ENCODE peak calls at places on chromosomes 4 and X, in seven cellular contexts. One of them, this sample, is unnamed.
A peak's percentile ranks its signal among the peaks of the same experiment; 100 is the strongest.

GRCh38 chrX:17860811-17861495 is at the start of gene RAI2:
- DNase-seq in upper lobe of left lung: peak; percentile 87
- DNase-seq in tibial nerve: peak; percentile 18
- DNase-seq in AG04450: no peak
- DNase-seq in body of pancreas: peak; percentile 64
- DNase-seq in heart left ventricle: peak; percentile 33
- DNase-seq in PC-3: no peak
- DNase-seq in this sample: no peak

GRCh38 chr4:6330384-6330767 is 60.7 kb downstream of the WFS1 start:
- DNase-seq in upper lobe of left lung: no peak
- DNase-seq in tibial nerve: no peak
- DNase-seq in AG04450: no peak
- DNase-seq in body of pancreas: no peak
- DNase-seq in heart left ventricle: no peak
- DNase-seq in PC-3: no peak
- DNase-seq in this sample: no peak

GRCh38 chr4:121454251-121454979 is 73.6 kb upstream of the QRFPR start:
- DNase-seq in upper lobe of left lung: no peak
- DNase-seq in tibial nerve: no peak
- DNase-seq in AG04450: no peak
- DNase-seq in body of pancreas: no peak
- DNase-seq in heart left ventricle: no peak
- DNase-seq in PC-3: no peak
- DNase-seq in this sample: no peak

GRCh38 chr4:72974694-72975487 is 94.6 kb downstream of the COX18 start:
- DNase-seq in upper lobe of left lung: no peak
- DNase-seq in tibial nerve: no peak
- DNase-seq in AG04450: peak; percentile 32
- DNase-seq in body of pancreas: no peak
- DNase-seq in heart left ventricle: no peak
- DNase-seq in PC-3: peak; percentile 56
- DNase-seq in this sample: no peak

GRCh38 chr4:92234393-92235176 is 69.2 kb upstream of the GRID2 start:
- DNase-seq in upper lobe of left lung: no peak
- DNase-seq in tibial nerve: no peak
- DNase-seq in AG04450: peak; percentile 97
- DNase-seq in body of pancreas: no peak
- DNase-seq in heart left ventricle: no peak
- DNase-seq in PC-3: peak; percentile 98
- DNase-seq in this sample: no peak

GRCh38 chrX:133215747-133216146 is 2.4 kb downstream of the TFDP3 start:
- DNase-seq in upper lobe of left lung: no peak
- DNase-seq in tibial nerve: no peak
- DNase-seq in AG04450: no peak
- DNase-seq in body of pancreas: peak; percentile 17
- DNase-seq in heart left ventricle: no peak
- DNase-seq in PC-3: peak; percentile 53
- DNase-seq in this sample: no peak

GRCh38 chrX:39983715-39984114 is 114.0 kb downstream of the BCOR start:
- DNase-seq in upper lobe of left lung: no peak
- DNase-seq in tibial nerve: no peak
- DNase-seq in AG04450: no peak
- DNase-seq in body of pancreas: no peak
- DNase-seq in heart left ventricle: no peak
- DNase-seq in PC-3: no peak
- DNase-seq in this sample: no peak

GRCh38 chrX:139204903-139205667 is 325.5 kb upstream of the F9 start:
- DNase-seq in upper lobe of left lung: peak; percentile 84
- DNase-seq in tibial nerve: no peak
- DNase-seq in AG04450: no peak
- DNase-seq in body of pancreas: peak; percentile 63
- DNase-seq in heart left ventricle: no peak
- DNase-seq in PC-3: peak; percentile 58
- DNase-seq in this sample: no peak

GRCh38 chr4:190014771-190015537 is 12.1 kb downstream of the FRG2 start:
- DNase-seq in upper lobe of left lung: peak; percentile 85
- DNase-seq in tibial nerve: no peak
- DNase-seq in AG04450: no peak
- DNase-seq in body of pancreas: no peak
- DNase-seq in heart left ventricle: no peak
- DNase-seq in PC-3: no peak
- DNase-seq in this sample: no peak

DNA sequence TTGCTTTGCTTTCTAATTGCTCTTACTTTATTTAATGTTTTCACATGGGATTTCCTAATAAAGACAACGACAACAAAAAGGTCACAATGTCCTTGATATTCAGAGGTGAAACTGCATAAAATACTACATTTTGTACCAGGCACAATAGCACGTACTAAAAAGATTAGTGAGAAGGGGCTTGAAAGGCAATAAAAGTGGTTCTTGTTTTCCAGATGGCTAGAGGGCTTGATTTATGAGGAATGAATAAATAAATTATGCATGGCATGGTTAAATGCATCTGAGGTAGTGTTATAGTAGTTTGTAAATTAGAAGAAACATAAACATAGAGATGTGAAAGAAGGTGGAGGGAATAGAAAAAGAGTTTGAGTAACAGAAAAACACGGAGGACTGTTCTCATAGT is 123.4 kb downstream of the CLCN5 start:
- DNase-seq in upper lobe of left lung: no peak
- DNase-seq in tibial nerve: no peak
- DNase-seq in AG04450: no peak
- DNase-seq in body of pancreas: no peak
- DNase-seq in heart left ventricle: no peak
- DNase-seq in PC-3: no peak
- DNase-seq in this sample: no peak
- H3K27me3 ChIP-seq in upper lobe of left lung: no peaks in the 10 kb centered on the region
- H3K27me3 ChIP-seq in tibial nerve: no peaks in the 10 kb centered on the region
- H3K27me3 ChIP-seq in AG04450: no peaks in the 10 kb centered on the region
- H3K27me3 ChIP-seq in body of pancreas: no peaks in the 10 kb centered on the region
- H3K27me3 ChIP-seq in heart left ventricle: peaks cover 9% of the 10 kb centered on the region
- H3K27me3 ChIP-seq in PC-3: no peaks in the 10 kb centered on the region
- H3K27me3 ChIP-seq in this sample: no peaks in the 10 kb centered on the region

GRCh38 chr4:111650553-111651183 is 494.6 kb upstream of the FAM241A start:
- DNase-seq in upper lobe of left lung: no peak
- DNase-seq in tibial nerve: no peak
- DNase-seq in AG04450: no peak
- DNase-seq in body of pancreas: no peak
- DNase-seq in heart left ventricle: no peak
- DNase-seq in PC-3: no peak
- DNase-seq in this sample: no peak
- H3K4me3 ChIP-seq in upper lobe of left lung: no peak overlapping the region
- H3K4me3 ChIP-seq in tibial nerve: no peak overlapping the region
- H3K4me3 ChIP-seq in AG04450: no peak overlapping the region
- H3K4me3 ChIP-seq in body of pancreas: no peak overlapping the region
- H3K4me3 ChIP-seq in heart left ventricle: no peak overlapping the region
- H3K4me3 ChIP-seq in PC-3: no peak overlapping the region
- H3K4me3 ChIP-seq in this sample: no peak overlapping the region

GRCh38 chr4:8038083-8038482 is 98.4 kb upstream of the AFAP1 start:
- DNase-seq in upper lobe of left lung: no peak
- DNase-seq in tibial nerve: no peak
- DNase-seq in AG04450: no peak
- DNase-seq in body of pancreas: no peak
- DNase-seq in heart left ventricle: no peak
- DNase-seq in PC-3: no peak
- DNase-seq in this sample: no peak
- H3K27me3 ChIP-seq in upper lobe of left lung: no peaks in the 10 kb centered on the region
- H3K27me3 ChIP-seq in tibial nerve: no peaks in the 10 kb centered on the region
- H3K27me3 ChIP-seq in AG04450: peaks cover 17% of the 10 kb centered on the region
- H3K27me3 ChIP-seq in body of pancreas: no peaks in the 10 kb centered on the region
- H3K27me3 ChIP-seq in heart left ventricle: no peaks in the 10 kb centered on the region
- H3K27me3 ChIP-seq in PC-3: no peaks in the 10 kb centered on the region
- H3K27me3 ChIP-seq in this sample: no peaks in the 10 kb centered on the region

GRCh38 chrX:134985479-134985878 is 5.3 kb upstream of the SMIM10 start:
- DNase-seq in upper lobe of left lung: no peak
- DNase-seq in tibial nerve: no peak
- DNase-seq in AG04450: no peak
- DNase-seq in body of pancreas: no peak
- DNase-seq in heart left ventricle: no peak
- DNase-seq in PC-3: no peak
- DNase-seq in this sample: no peak

GRCh38 chrX:134990475-134991473 is at the start of gene SMIM10:
- DNase-seq in upper lobe of left lung: peak; percentile 95
- DNase-seq in tibial nerve: peak; percentile 65
- DNase-seq in AG04450: no peak
- DNase-seq in body of pancreas: peak; percentile 52
- DNase-seq in heart left ventricle: peak; percentile 82
- DNase-seq in PC-3: no peak
- DNase-seq in this sample: peak; percentile 78
- H3K4me3 ChIP-seq in upper lobe of left lung: peak within 1 kb of the TSS; percentile 52
- H3K4me3 ChIP-seq in tibial nerve: peak within 1 kb of the TSS; percentile 49
- H3K4me3 ChIP-seq in AG04450: peak within 1 kb of the TSS; percentile 58
- H3K4me3 ChIP-seq in body of pancreas: no peak within 1 kb of the TSS
- H3K4me3 ChIP-seq in heart left ventricle: peak within 1 kb of the TSS; percentile 63
- H3K4me3 ChIP-seq in PC-3: no peak within 1 kb of the TSS
- H3K4me3 ChIP-seq in this sample: peak within 1 kb of the TSS; percentile 43

GRCh38 chr4:82754546-82755165 is 43.9 kb downstream of the SCD5 start:
- DNase-seq in upper lobe of left lung: no peak
- DNase-seq in tibial nerve: no peak
- DNase-seq in AG04450: no peak
- DNase-seq in body of pancreas: no peak
- DNase-seq in heart left ventricle: no peak
- DNase-seq in PC-3: no peak
- DNase-seq in this sample: peak; percentile 18

GRCh38 chr4:82753725-82754410 is 44.7 kb downstream of the SCD5 start:
- DNase-seq in upper lobe of left lung: no peak
- DNase-seq in tibial nerve: no peak
- DNase-seq in AG04450: no peak
- DNase-seq in body of pancreas: no peak
- DNase-seq in heart left ventricle: peak; percentile 23
- DNase-seq in PC-3: no peak
- DNase-seq in this sample: no peak

GRCh38 chr4:82753238-82753637 is 45.4 kb downstream of the SCD5 start:
- DNase-seq in upper lobe of left lung: no peak
- DNase-seq in tibial nerve: no peak
- DNase-seq in AG04450: no peak
- DNase-seq in body of pancreas: peak; percentile 68
- DNase-seq in heart left ventricle: no peak
- DNase-seq in PC-3: no peak
- DNase-seq in this sample: peak; percentile 51

GRCh38 chr4:82758701-82759685 is 39.6 kb downstream of the SCD5 start:
- DNase-seq in upper lobe of left lung: peak; percentile 61
- DNase-seq in tibial nerve: no peak
- DNase-seq in AG04450: no peak
- DNase-seq in body of pancreas: no peak
- DNase-seq in heart left ventricle: no peak
- DNase-seq in PC-3: no peak
- DNase-seq in this sample: peak; percentile 58

GRCh38 chr4:82756061-82756460 is 42.5 kb downstream of the SCD5 start:
- DNase-seq in upper lobe of left lung: no peak
- DNase-seq in tibial nerve: no peak
- DNase-seq in AG04450: no peak
- DNase-seq in body of pancreas: no peak
- DNase-seq in heart left ventricle: no peak
- DNase-seq in PC-3: no peak
- DNase-seq in this sample: no peak
- H3K27me3 ChIP-seq in upper lobe of left lung: no peaks in the 10 kb centered on the region
- H3K27me3 ChIP-seq in tibial nerve: no peaks in the 10 kb centered on the region
- H3K27me3 ChIP-seq in AG04450: peaks cover 18% of the 10 kb centered on the region
- H3K27me3 ChIP-seq in body of pancreas: no peaks in the 10 kb centered on the region
- H3K27me3 ChIP-seq in heart left ventricle: no peaks in the 10 kb centered on the region
- H3K27me3 ChIP-seq in PC-3: no peaks in the 10 kb centered on the region
- H3K27me3 ChIP-seq in this sample: no peaks in the 10 kb centered on the region

GRCh38 chrX:50812995-50813842 is 775 bp downstream of the SHROOM4 start:
- DNase-seq in upper lobe of left lung: peak; percentile 79
- DNase-seq in tibial nerve: no peak
- DNase-seq in AG04450: no peak
- DNase-seq in body of pancreas: peak; percentile 35
- DNase-seq in heart left ventricle: peak; percentile 37
- DNase-seq in PC-3: peak; percentile 5
- DNase-seq in this sample: peak; percentile 64
- H3K4me3 ChIP-seq in upper lobe of left lung: peak overlapping the region; percentile 57
- H3K4me3 ChIP-seq in tibial nerve: peak overlapping the region; percentile 47
- H3K4me3 ChIP-seq in AG04450: peak overlapping the region; percentile 63
- H3K4me3 ChIP-seq in body of pancreas: no peak overlapping the region
- H3K4me3 ChIP-seq in heart left ventricle: peak overlapping the region; percentile 59
- H3K4me3 ChIP-seq in PC-3: peak overlapping the region; percentile 59
- H3K4me3 ChIP-seq in this sample: peak overlapping the region; percentile 54

DNA sequence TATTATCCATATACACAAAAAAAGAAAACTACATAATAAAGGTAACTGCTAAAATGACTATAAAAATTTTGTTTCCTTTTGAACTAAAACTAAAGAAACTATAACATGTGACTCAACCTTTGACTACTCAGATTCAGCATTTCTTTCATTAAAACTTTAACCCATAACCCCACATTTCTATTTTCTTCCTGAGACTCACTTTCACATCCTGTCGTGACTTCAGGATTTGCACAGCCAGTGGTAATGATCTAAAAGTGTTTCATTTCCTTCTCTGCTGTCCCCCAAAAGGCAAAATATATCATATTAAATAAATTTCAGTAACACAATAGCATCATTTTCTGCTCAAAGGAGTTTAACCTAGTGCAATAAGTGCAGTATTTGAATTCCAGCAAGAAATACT is 1022.4 kb upstream of the DIAPH2 start:
- DNase-seq in upper lobe of left lung: no peak
- DNase-seq in tibial nerve: no peak
- DNase-seq in AG04450: no peak
- DNase-seq in body of pancreas: no peak
- DNase-seq in heart left ventricle: no peak
- DNase-seq in PC-3: no peak
- DNase-seq in this sample: no peak
- H3K27me3 ChIP-seq in upper lobe of left lung: no peaks in the 10 kb centered on the region
- H3K27me3 ChIP-seq in tibial nerve: no peaks in the 10 kb centered on the region
- H3K27me3 ChIP-seq in AG04450: no peaks in the 10 kb centered on the region
- H3K27me3 ChIP-seq in body of pancreas: no peaks in the 10 kb centered on the region
- H3K27me3 ChIP-seq in heart left ventricle: no peaks in the 10 kb centered on the region
- H3K27me3 ChIP-seq in PC-3: no peaks in the 10 kb centered on the region
- H3K27me3 ChIP-seq in this sample: no peaks in the 10 kb centered on the region

DNA sequence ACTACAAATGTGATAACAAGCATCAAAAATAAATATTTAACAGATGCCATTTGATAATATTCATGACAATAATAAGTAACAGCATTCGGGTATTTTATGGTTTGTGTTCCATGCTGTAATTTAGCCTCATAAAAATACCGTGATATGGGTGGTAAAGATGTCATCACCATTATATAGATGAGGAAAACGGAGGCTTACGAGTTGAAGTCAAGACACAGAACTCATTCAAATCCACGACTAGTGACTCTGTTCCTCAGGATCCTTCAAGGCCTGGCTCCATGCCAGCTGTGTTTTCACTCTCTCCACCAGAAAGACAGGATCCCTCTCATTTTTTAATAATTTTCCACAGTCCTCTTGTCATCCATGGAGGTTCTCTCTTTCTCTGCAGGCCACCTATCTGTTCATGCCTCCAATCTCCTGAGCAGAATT is 94.5 kb downstream of the APBB2 start:
- DNase-seq in upper lobe of left lung: no peak
- DNase-seq in tibial nerve: peak; percentile 45
- DNase-seq in AG04450: no peak
- DNase-seq in body of pancreas: no peak
- DNase-seq in heart left ventricle: no peak
- DNase-seq in PC-3: no peak
- DNase-seq in this sample: no peak
- H3K4me3 ChIP-seq in upper lobe of left lung: peak overlapping the region; percentile 19
- H3K4me3 ChIP-seq in tibial nerve: no peak overlapping the region
- H3K4me3 ChIP-seq in AG04450: no peak overlapping the region
- H3K4me3 ChIP-seq in body of pancreas: no peak overlapping the region
- H3K4me3 ChIP-seq in heart left ventricle: no peak overlapping the region
- H3K4me3 ChIP-seq in PC-3: no peak overlapping the region
- H3K4me3 ChIP-seq in this sample: peak overlapping the region; percentile 46